ENCODE peak calls at places on chromosomes 12 and 14, in six cellular contexts. Z is neural crest cell; P is NK-92 treated with Interleukin-12 subunit alpha and Interleukin-12 subunit beta, amount 100 ng/mL, for 24 hours; U is nephron progenitor cell; X is brain microvascular endothelial cell; I is RPMI7951. F is an unnamed sample.

GRCh38 chr12:69479675-69480074 is 9.5 kb downstream of the FRS2 start:
- DNase-seq in I (no peak), Z (no peak), P (no peak), U (no peak), X (no peak), F (no peak)

GRCh38 chr12:56151672-56152131 is 685 bp upstream of the MYL6B start:
- DNase-seq in P (peak), X (no peak), Z (no peak), I (no peak), U (peak), F (peak)

GRCh38 chr12:131785763-131786330 is 42.3 kb upstream of the MMP17 start:
- DNase-seq in I (peak), U (no peak), Z (no peak), P (no peak), X (no peak), F (no peak)

GRCh38 chr12:29241821-29242591 is 92.9 kb downstream of the FAR2 start:
- DNase-seq in Z (no peak), P (no peak), U (no peak), X (peak), I (peak), F (no peak)

GRCh38 chr12:6356374-6356820 is 14.5 kb upstream of the TNFRSF1A start:
- DNase-seq in I (no peak), Z (no peak), P (no peak), U (no peak), X (no peak), F (no peak)

GRCh38 chr12:69101505-69101904 is 137.9 kb upstream of the CPSF6 start:
- DNase-seq in Z (no peak), X (no peak), I (peak), U (no peak), P (no peak), F (no peak)

GRCh38 chr12:130137141-130138018 is 24.9 kb upstream of the FZD10 start:
- DNase-seq in U (no peak), Z (no peak), X (no peak), P (no peak), I (no peak), F (no peak)

GRCh38 chr14:95515523-95516517 is 630 bp downstream of the SYNE3 start:
- DNase-seq in P (peak), I (peak), X (no peak), U (peak), Z (peak), F (peak)

GRCh38 chr12:56450241-56450640 is 1.0 kb upstream of the TIMELESS start:
- DNase-seq in U (no peak), I (no peak), Z (no peak), X (no peak), P (no peak), F (no peak)

GRCh38 chr12:66823857-66824570 is 145.1 kb upstream of the GRIP1 start:
- DNase-seq in X (no peak), U (no peak), I (peak), Z (no peak), P (no peak), F (no peak)

GRCh38 chr12:106745181-106745745 is 29.2 kb upstream of the RIC8B start:
- DNase-seq in P (no peak), Z (no peak), I (no peak), X (no peak), U (no peak), F (no peak)

GRCh38 chr12:51163795-51164194 is 9.1 kb downstream of the TFCP2 start:
- DNase-seq in X (no peak), I (no peak), P (no peak), Z (no peak), U (no peak), F (no peak)

GRCh38 chr12:40325349-40325960 is 100.7 kb downstream of the LRRK2 start:
- DNase-seq in Z (no peak), P (no peak), X (peak), I (peak), U (no peak), F (peak)

GRCh38 chr12:32561931-32562341 is 117.2 kb upstream of the DNM1L start:
- DNase-seq in X (no peak), Z (peak), U (no peak), P (no peak), I (no peak), F (peak)

GRCh38 chr12:123998344-123998941 is 25.4 kb downstream of the ZNF664 start:
- DNase-seq in P (no peak), U (no peak), X (no peak), Z (no peak), I (no peak), F (no peak)

GRCh38 chr12:88925370-88925915 is 345.2 kb upstream of the KITLG start:
- DNase-seq in Z (no peak), P (no peak), X (no peak), I (no peak), U (no peak), F (no peak)

GRCh38 chr14:104927432-104927816 is 2.7 kb downstream of the PLD4 start:
- DNase-seq in I (no peak), P (no peak), Z (no peak), X (no peak), U (no peak), F (no peak)

GRCh38 chr12:95880895-95881294 is 22.1 kb downstream of the SNRPF start:
- DNase-seq in I (no peak), P (no peak), Z (no peak), X (no peak), U (no peak), F (no peak)

GRCh38 chr12:117045175-117045997 is 53.8 kb downstream of the TESC start:
- DNase-seq in P (no peak), Z (no peak), U (no peak), I (no peak), X (no peak), F (peak)

GRCh38 chr12:56391721-56392120 is 29.1 kb upstream of the APOF start:
- DNase-seq in U (no peak), P (no peak), X (no peak), I (no peak), Z (no peak), F (no peak)

GRCh38 chr12:25843976-25844375 is 114.5 kb upstream of the RASSF8 start:
- DNase-seq in Z (no peak), U (no peak), I (no peak), P (no peak), X (no peak), F (no peak)

GRCh38 chr14:67517083-67517482 is 16.0 kb upstream of the PLEKHH1 start:
- DNase-seq in I (no peak), Z (no peak), X (no peak), U (peak), P (no peak), F (no peak)

GRCh38 chr12:1930816-1931597 is 12.6 kb upstream of the CACNA2D4 start:
- DNase-seq in X (no peak), I (no peak), Z (no peak), U (no peak), P (no peak), F (no peak)

GRCh38 chr14:21268612-21269251 is 510 bp downstream of the HNRNPC start:
- DNase-seq in U (peak), P (no peak), Z (peak), X (peak), I (peak), F (peak)

GRCh38 chr14:104444159-104445030 is 135.2 kb upstream of the C14orf180 start:
- DNase-seq in U (no peak), I (no peak), Z (no peak), P (no peak), X (no peak), F (no peak)

GRCh38 chr14:72420749-72421452 is 473.0 kb downstream of the DPF3 start:
- DNase-seq in I (peak), X (peak), P (peak), U (peak), Z (peak), F (peak)

GRCh38 chr12:123115409-123116111 is 35.3 kb downstream of the PITPNM2 start:
- DNase-seq in X (peak), U (no peak), I (peak), P (no peak), Z (no peak), F (no peak)

GRCh38 chr12:49949124-49949845 is 1.3 kb upstream of the AQP2 start:
- DNase-seq in P (no peak), I (no peak), X (no peak), U (no peak), Z (no peak), F (no peak)

GRCh38 chr12:59444932-59445331 is 150.9 kb upstream of the SLC16A7 start:
- DNase-seq in X (no peak), U (no peak), P (no peak), I (no peak), Z (no peak), F (no peak)

GRCh38 chr12:105083551-105084105 is 630 bp downstream of the ALDH1L2 start:
- DNase-seq in U (peak), P (no peak), Z (peak), I (peak), X (peak), F (no peak)

GRCh38 chr12:40511341-40511740 is 180.9 kb upstream of the CNTN1 start:
- DNase-seq in Z (no peak), X (no peak), I (no peak), P (no peak), U (no peak), F (no peak)

GRCh38 chr12:15256760-15257159 is 35.5 kb upstream of the RERG start:
- DNase-seq in Z (no peak), U (no peak), P (no peak), I (peak), X (no peak), F (no peak)

GRCh38 chr12:47820631-47821345 is 1.1 kb upstream of the HDAC7 start:
- DNase-seq in U (peak), X (peak), Z (peak), I (peak), P (no peak), F (no peak)

GRCh38 chr14:24256960-24257359 is 6.0 kb downstream of the TGM1 start:
- DNase-seq in P (no peak), U (no peak), Z (no peak), I (no peak), X (no peak), F (no peak)

GRCh38 chr14:96038558-96038919 is 623 bp upstream of the C14orf132 start:
- DNase-seq in P (no peak), X (no peak), I (no peak), Z (no peak), U (no peak), F (no peak)